ENCODE peak calls at places on chromosomes 11 and 22, in five cellular contexts. One of them, this sample, is unnamed.

GRCh38 chr11:119885861-119886567 is 157.0 kb upstream of the NECTIN1 start:
- DNase-seq in cardiac muscle cell: no peak
- DNase-seq in AG09309: no peak
- DNase-seq in fibroblast of mammary gland: no peak
- DNase-seq in kidney: peak; percentile 29
- DNase-seq in this sample: no peak

GRCh38 chr11:9691865-9692264 is 28.0 kb downstream of the SWAP70 start:
- DNase-seq in fibroblast of mammary gland: peak; percentile 69
- DNase-seq in AG09309: no peak
- DNase-seq in cardiac muscle cell: no peak
- DNase-seq in kidney: no peak
- DNase-seq in this sample: no peak

GRCh38 chr11:33891714-33892327 is at the start of gene LMO2:
- DNase-seq in AG09309: no peak
- DNase-seq in fibroblast of mammary gland: no peak
- DNase-seq in kidney: no peak
- DNase-seq in cardiac muscle cell: no peak
- DNase-seq in this sample: no peak

GRCh38 chr11:2130881-2131352 is 8.3 kb downstream of the IGF2 start:
- DNase-seq in cardiac muscle cell: no peak
- DNase-seq in AG09309: no peak
- DNase-seq in fibroblast of mammary gland: no peak
- DNase-seq in kidney: no peak
- DNase-seq in this sample: no peak

GRCh38 chr11:17208257-17208999 is 642 bp upstream of the PIK3C2A start:
- DNase-seq in kidney: no peak
- DNase-seq in AG09309: no peak
- DNase-seq in cardiac muscle cell: peak; percentile 76
- DNase-seq in fibroblast of mammary gland: peak; percentile 63
- DNase-seq in this sample: no peak

GRCh38 chr11:89347071-89347470 is 144.1 kb downstream of the NOX4 start:
- DNase-seq in cardiac muscle cell: no peak
- DNase-seq in fibroblast of mammary gland: no peak
- DNase-seq in AG09309: no peak
- DNase-seq in kidney: no peak
- DNase-seq in this sample: no peak

GRCh38 chr22:35348026-35348590 is 32.8 kb upstream of the HMOX1 start:
- DNase-seq in fibroblast of mammary gland: no peak
- DNase-seq in kidney: peak; percentile 66
- DNase-seq in cardiac muscle cell: no peak
- DNase-seq in AG09309: no peak
- DNase-seq in this sample: no peak

GRCh38 chr22:48703265-48703941 is 1124.3 kb downstream of the BRD1 start:
- DNase-seq in AG09309: no peak
- DNase-seq in cardiac muscle cell: no peak
- DNase-seq in kidney: peak; percentile 59
- DNase-seq in fibroblast of mammary gland: no peak
- DNase-seq in this sample: no peak

GRCh38 chr22:47213571-47214230 is 451.3 kb downstream of the TBC1D22A start:
- DNase-seq in fibroblast of mammary gland: peak; percentile 5
- DNase-seq in AG09309: no peak
- DNase-seq in cardiac muscle cell: no peak
- DNase-seq in kidney: no peak
- DNase-seq in this sample: no peak

GRCh38 chr11:109036011-109036410 is 371.1 kb downstream of the DDX10 start:
- DNase-seq in cardiac muscle cell: no peak
- DNase-seq in fibroblast of mammary gland: no peak
- DNase-seq in AG09309: no peak
- DNase-seq in kidney: no peak
- DNase-seq in this sample: no peak

GRCh38 chr11:88827018-88827676 is 238.6 kb downstream of the GRM5 start:
- DNase-seq in kidney: no peak
- DNase-seq in cardiac muscle cell: no peak
- DNase-seq in AG09309: no peak
- DNase-seq in fibroblast of mammary gland: peak; percentile 3
- DNase-seq in this sample: no peak

GRCh38 chr11:3060436-3061025 is 3.3 kb upstream of the CARS1 start:
- DNase-seq in cardiac muscle cell: no peak
- DNase-seq in kidney: peak; percentile 54
- DNase-seq in fibroblast of mammary gland: no peak
- DNase-seq in AG09309: no peak
- DNase-seq in this sample: no peak

GRCh38 chr22:42432818-42433217 is 615 bp upstream of the NFAM1 start:
- DNase-seq in fibroblast of mammary gland: no peak
- DNase-seq in kidney: no peak
- DNase-seq in AG09309: no peak
- DNase-seq in cardiac muscle cell: no peak
- DNase-seq in this sample: no peak

GRCh38 chr22:17205432-17205831 is 13.8 kb downstream of the ADA2 start:
- DNase-seq in cardiac muscle cell: no peak
- DNase-seq in fibroblast of mammary gland: no peak
- DNase-seq in kidney: peak; percentile 2
- DNase-seq in AG09309: no peak
- DNase-seq in this sample: no peak

GRCh38 chr22:36358533-36359171 is 29.1 kb downstream of the MYH9 start:
- DNase-seq in kidney: peak; percentile 76
- DNase-seq in fibroblast of mammary gland: peak; percentile 49
- DNase-seq in cardiac muscle cell: no peak
- DNase-seq in AG09309: no peak
- DNase-seq in this sample: no peak

GRCh38 chr11:123166095-123166559 is 28.9 kb downstream of the CLMP start:
- DNase-seq in kidney: peak; percentile 87
- DNase-seq in cardiac muscle cell: peak; percentile 68
- DNase-seq in AG09309: no peak
- DNase-seq in fibroblast of mammary gland: peak; percentile 55
- DNase-seq in this sample: peak; percentile 70

GRCh38 chr11:37504925-37505324 is 906.9 kb upstream of the RAG2 start:
- DNase-seq in kidney: no peak
- DNase-seq in cardiac muscle cell: no peak
- DNase-seq in fibroblast of mammary gland: peak; percentile 85
- DNase-seq in AG09309: no peak
- DNase-seq in this sample: no peak

GRCh38 chr11:59247535-59248227 is 35.0 kb upstream of the MPEG1 start:
- DNase-seq in fibroblast of mammary gland: peak; percentile 67
- DNase-seq in kidney: no peak
- DNase-seq in cardiac muscle cell: no peak
- DNase-seq in AG09309: peak; percentile 13
- DNase-seq in this sample: no peak

GRCh38 chr11:73288197-73288872 is 16.2 kb downstream of the P2RY6 start:
- DNase-seq in fibroblast of mammary gland: no peak
- DNase-seq in cardiac muscle cell: no peak
- DNase-seq in AG09309: no peak
- DNase-seq in kidney: peak; percentile 9
- DNase-seq in this sample: no peak

GRCh38 chr11:10233581-10233980 is 60.4 kb downstream of the SBF2 start:
- DNase-seq in cardiac muscle cell: no peak
- DNase-seq in kidney: no peak
- DNase-seq in AG09309: peak; percentile 37
- DNase-seq in fibroblast of mammary gland: peak; percentile 74
- DNase-seq in this sample: no peak

GRCh38 chr11:62336949-62337681 is at the start of gene ASRGL1:
- DNase-seq in kidney: peak; percentile 95
- DNase-seq in cardiac muscle cell: peak; percentile 82
- DNase-seq in fibroblast of mammary gland: peak; percentile 22
- DNase-seq in AG09309: no peak
- DNase-seq in this sample: peak; percentile 87

GRCh38 chr22:27133951-27134664 is 476.7 kb downstream of the MIAT start:
- DNase-seq in AG09309: peak; percentile 62
- DNase-seq in kidney: no peak
- DNase-seq in cardiac muscle cell: no peak
- DNase-seq in fibroblast of mammary gland: peak; percentile 86
- DNase-seq in this sample: no peak

GRCh38 chr22:40583058-40583741 is 53.3 kb downstream of the MRTFA start:
- DNase-seq in cardiac muscle cell: no peak
- DNase-seq in kidney: no peak
- DNase-seq in AG09309: no peak
- DNase-seq in fibroblast of mammary gland: no peak
- DNase-seq in this sample: no peak

GRCh38 chr11:126585388-126586302 is 230.2 kb downstream of the ST3GAL4 start:
- DNase-seq in cardiac muscle cell: no peak
- DNase-seq in kidney: no peak
- DNase-seq in AG09309: peak; percentile 75
- DNase-seq in fibroblast of mammary gland: peak; percentile 97
- DNase-seq in this sample: peak; percentile 48

GRCh38 chr11:100830978-100831732 is 144.1 kb downstream of the ARHGAP42 start:
- DNase-seq in fibroblast of mammary gland: peak; percentile 80
- DNase-seq in cardiac muscle cell: no peak
- DNase-seq in AG09309: no peak
- DNase-seq in kidney: no peak
- DNase-seq in this sample: no peak

GRCh38 chr11:9095421-9095820 is 4.0 kb upstream of the SCUBE2 start:
- DNase-seq in AG09309: no peak
- DNase-seq in cardiac muscle cell: no peak
- DNase-seq in fibroblast of mammary gland: no peak
- DNase-seq in kidney: no peak
- DNase-seq in this sample: no peak

GRCh38 chr11:80441821-80442220 is 1001.0 kb upstream of the TENM4 start:
- DNase-seq in AG09309: no peak
- DNase-seq in kidney: no peak
- DNase-seq in cardiac muscle cell: no peak
- DNase-seq in fibroblast of mammary gland: peak; percentile 5
- DNase-seq in this sample: no peak

GRCh38 chr11:84316866-84317560 is 1030.8 kb upstream of the CCDC90B start:
- DNase-seq in AG09309: peak; percentile 10
- DNase-seq in kidney: peak; percentile 63
- DNase-seq in cardiac muscle cell: no peak
- DNase-seq in fibroblast of mammary gland: peak; percentile 76
- DNase-seq in this sample: peak; percentile 6

GRCh38 chr11:1672613-1673400 is 24.2 kb upstream of the KRTAP5-6 start:
- DNase-seq in fibroblast of mammary gland: no peak
- DNase-seq in kidney: peak; percentile 10
- DNase-seq in cardiac muscle cell: no peak
- DNase-seq in AG09309: no peak
- DNase-seq in this sample: no peak

GRCh38 chr22:31141551-31141950 is 1.2 kb upstream of the PLA2G3 start:
- DNase-seq in AG09309: no peak
- DNase-seq in kidney: no peak
- DNase-seq in fibroblast of mammary gland: no peak
- DNase-seq in cardiac muscle cell: no peak
- DNase-seq in this sample: no peak

GRCh38 chr22:31139066-31139465 is 1.2 kb downstream of the PLA2G3 start:
- DNase-seq in fibroblast of mammary gland: no peak
- DNase-seq in AG09309: no peak
- DNase-seq in cardiac muscle cell: no peak
- DNase-seq in kidney: no peak
- DNase-seq in this sample: no peak

GRCh38 chr22:31140746-31141145 is 438 bp upstream of the PLA2G3 start:
- DNase-seq in kidney: no peak
- DNase-seq in fibroblast of mammary gland: no peak
- DNase-seq in cardiac muscle cell: no peak
- DNase-seq in AG09309: no peak
- DNase-seq in this sample: no peak

GRCh38 chr22:31138126-31138525 is 2.2 kb downstream of the PLA2G3 start:
- DNase-seq in kidney: no peak
- DNase-seq in fibroblast of mammary gland: no peak
- DNase-seq in AG09309: no peak
- DNase-seq in cardiac muscle cell: no peak
- DNase-seq in this sample: no peak

DNA sequence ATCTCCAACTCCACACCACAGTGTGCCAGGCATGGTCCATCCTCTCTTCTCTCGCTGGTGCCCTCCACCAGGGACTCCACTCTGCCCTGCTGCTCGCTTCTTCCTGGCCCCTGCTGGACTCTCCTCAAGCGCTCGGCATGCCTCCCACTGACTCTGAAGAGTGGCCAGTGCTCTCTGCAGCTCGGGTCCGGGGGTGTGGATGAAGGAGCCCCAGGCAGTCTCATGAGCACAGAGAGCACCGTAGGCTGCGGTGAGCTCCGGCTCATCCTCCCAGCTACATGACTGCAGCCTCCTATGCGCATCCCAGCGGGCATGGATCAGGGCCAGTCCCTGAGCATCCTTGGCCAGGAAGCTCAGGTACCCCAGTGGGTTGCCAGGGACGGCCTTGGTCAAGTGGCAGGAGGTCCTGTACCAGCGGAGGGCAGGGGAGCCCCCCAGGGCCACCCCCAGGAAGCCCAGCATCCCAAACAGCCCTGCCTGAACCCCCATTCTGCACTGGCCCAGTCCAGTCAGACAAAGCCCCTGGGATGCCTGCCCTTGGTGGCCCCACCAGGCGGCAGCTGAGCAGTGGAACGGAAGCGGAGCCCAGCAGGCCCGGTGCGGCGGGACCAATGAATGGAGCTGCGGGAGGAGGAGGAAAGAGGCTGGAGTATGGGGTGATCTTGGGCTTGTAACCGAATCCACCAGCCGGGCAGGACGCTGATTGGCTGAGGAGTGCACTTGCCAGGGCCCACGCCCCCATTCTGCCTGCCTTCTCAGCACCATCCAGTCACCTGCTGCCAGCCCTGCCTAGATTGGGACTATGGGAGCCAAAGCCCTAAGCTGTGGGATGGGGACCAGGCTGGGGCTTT is at the start of gene PLA2G3:
- DNase-seq in AG09309: no peak
- DNase-seq in fibroblast of mammary gland: peak; percentile 62
- DNase-seq in cardiac muscle cell: peak; percentile 91
- DNase-seq in kidney: peak; percentile 68
- DNase-seq in this sample: peak; percentile 86
- TF ChIP-seq CTCF in AG09309: peak; percentile 9
- TF ChIP-seq CTCF in fibroblast of mammary gland: no peak
- TF ChIP-seq CTCF in cardiac muscle cell: peak; percentile 5
- TF ChIP-seq CTCF in kidney: no peak
- TF ChIP-seq CTCF in this sample: peak; percentile 42

GRCh38 chr11:45209904-45210699 is 63.7 kb downstream of the PRDM11 start:
- DNase-seq in kidney: peak; percentile 96
- DNase-seq in fibroblast of mammary gland: peak; percentile 35
- DNase-seq in cardiac muscle cell: peak; percentile 75
- DNase-seq in AG09309: no peak
- DNase-seq in this sample: peak; percentile 69
- TF ChIP-seq CTCF in kidney: no peak
- TF ChIP-seq CTCF in fibroblast of mammary gland: no peak
- TF ChIP-seq CTCF in cardiac muscle cell: peak; percentile 15
- TF ChIP-seq CTCF in AG09309: no peak
- TF ChIP-seq CTCF in this sample: no peak

GRCh38 chr22:45159652-45160462 is 3.9 kb upstream of the NUP50 start:
- DNase-seq in cardiac muscle cell: no peak
- DNase-seq in fibroblast of mammary gland: peak; percentile 31
- DNase-seq in AG09309: no peak
- DNase-seq in kidney: no peak
- DNase-seq in this sample: no peak
- TF ChIP-seq CTCF in cardiac muscle cell: no peak
- TF ChIP-seq CTCF in fibroblast of mammary gland: peak; percentile 13
- TF ChIP-seq CTCF in AG09309: no peak
- TF ChIP-seq CTCF in kidney: no peak
- TF ChIP-seq CTCF in this sample: no peak

DNA sequence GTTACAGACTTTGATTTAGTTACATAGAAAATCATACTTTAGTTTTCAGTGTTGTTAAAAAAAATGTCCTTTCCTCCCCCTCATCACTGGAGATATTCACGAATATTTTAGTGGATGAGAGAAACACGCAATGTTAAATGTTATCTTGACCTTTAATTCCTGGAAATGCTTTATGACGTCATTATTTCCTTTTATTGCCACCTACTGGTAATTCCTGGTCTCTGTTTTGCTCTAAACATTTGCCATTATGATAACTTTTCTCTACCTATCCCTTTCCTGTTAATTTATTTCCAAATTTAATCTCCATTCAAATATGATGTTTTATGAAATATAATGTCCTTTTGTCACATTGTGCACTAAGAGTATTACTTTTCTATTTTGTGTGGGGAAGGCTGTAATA is 770.6 kb downstream of the FAM181B start:
- DNase-seq in AG09309: no peak
- DNase-seq in fibroblast of mammary gland: peak; percentile 20
- DNase-seq in kidney: no peak
- DNase-seq in cardiac muscle cell: no peak
- DNase-seq in this sample: no peak
- TF ChIP-seq CTCF in AG09309: no peak
- TF ChIP-seq CTCF in fibroblast of mammary gland: peak; percentile 34
- TF ChIP-seq CTCF in kidney: peak; percentile 10
- TF ChIP-seq CTCF in cardiac muscle cell: peak; percentile 8
- TF ChIP-seq CTCF in this sample: peak; percentile 31